ENCODE peak calls at places on chromosomes 7 and 10, in four cellular contexts. U is IMR-90, D is endothelial cell of umbilical vein, C is GM12878. E is an unnamed sample.

GRCh38 chr7:131619336-131620305 is 63.2 kb upstream of the PODXL start:
- DNase-seq in C (no peak), D (peak; percentile 42), U (peak; percentile 42), E (no peak)

GRCh38 chr10:78894841-78895195 is 173.9 kb upstream of the ZMIZ1 start:
- DNase-seq in D (no peak), C (no peak), U (no peak), E (no peak)

GRCh38 chr7:96026606-96027005 is 254.3 kb downstream of the DYNC1I1 start:
- DNase-seq in D (no peak), C (no peak), U (peak; percentile 62), E (no peak)

GRCh38 chr10:53808677-53809076 is 992.4 kb downstream of the PCDH15 start:
- DNase-seq in C (no peak), U (no peak), D (no peak), E (no peak)

GRCh38 chr7:105673367-105674188 is 92.3 kb upstream of the EFCAB10 start:
- DNase-seq in C (no peak), U (no peak), D (peak; percentile 21), E (no peak)

GRCh38 chr7:46146454-46147255 is 225.6 kb upstream of the IGFBP3 start:
- DNase-seq in D (no peak), U (peak; percentile 70), C (no peak), E (no peak)

GRCh38 chr7:155412416-155413253 is 45.3 kb upstream of the EN2 start:
- DNase-seq in U (peak; percentile 6), C (no peak), D (peak; percentile 23), E (peak; percentile 69)

GRCh38 chr10:122258136-122259074 is 12.7 kb upstream of the BTBD16 start:
- DNase-seq in C (no peak), U (peak; percentile 69), D (no peak), E (no peak)

GRCh38 chr7:29035044-29035740 is 77.1 kb upstream of the TRIL start:
- DNase-seq in C (no peak), U (peak; percentile 58), D (peak; percentile 91), E (no peak)

GRCh38 chr10:404341-404740 is 269.1 kb downstream of the ZMYND11 start:
- DNase-seq in D (no peak), C (no peak), U (peak; percentile 93), E (no peak)

GRCh38 chr7:101698964-101699363 is 69.9 kb upstream of the MYL10 start:
- DNase-seq in D (no peak), U (no peak), C (no peak), E (no peak)

GRCh38 chr10:79400567-79401004 is 44.8 kb downstream of the ZCCHC24 start:
- DNase-seq in C (no peak), D (no peak), U (no peak), E (peak; percentile 88)

GRCh38 chr7:40219917-40220316 is 85.1 kb downstream of the SUGCT start:
- DNase-seq in C (no peak), D (no peak), U (peak; percentile 71), E (no peak)

GRCh38 chr7:28237368-28237767 is 56.8 kb upstream of the JAZF1 start:
- DNase-seq in D (no peak), C (no peak), U (no peak), E (no peak)

GRCh38 chr10:90884414-90884813 is 12.6 kb downstream of the RPP30 start:
- DNase-seq in C (no peak), D (no peak), U (peak; percentile 41), E (no peak)

GRCh38 chr7:33444501-33444900 is 315.1 kb downstream of the BBS9 start:
- DNase-seq in C (no peak), U (peak; percentile 65), D (no peak), E (no peak)

GRCh38 chr10:33643042-33643441 is 308.6 kb upstream of the NRP1 start:
- DNase-seq in U (peak; percentile 87), D (no peak), C (no peak), E (no peak)

GRCh38 chr10:87659571-87660483 is at the start of gene PAPSS2:
- DNase-seq in C (no peak), U (peak; percentile 68), D (peak; percentile 72), E (no peak)

GRCh38 chr10:7626283-7626682 is 40.5 kb downstream of the ITIH5 start:
- DNase-seq in C (no peak), U (no peak), D (no peak), E (no peak)

GRCh38 chr7:156475179-156475578 is 165.4 kb upstream of the RNF32 start:
- DNase-seq in C (peak; percentile 16), D (no peak), U (no peak), E (no peak)

GRCh38 chr7:151863386-151864079 is 13.4 kb downstream of the PRKAG2 start:
- DNase-seq in D (no peak), U (no peak), C (no peak), E (no peak)

GRCh38 chr7:150656047-150656446 is 23.9 kb upstream of the GIMAP6 start:
- DNase-seq in D (no peak), U (no peak), C (no peak), E (no peak)

GRCh38 chr7:144814326-144814725 is 21.5 kb downstream of the TPK1 start:
- DNase-seq in C (no peak), U (no peak), D (peak; percentile 57), E (no peak)

GRCh38 chr7:39688611-39689485 is 65.5 kb downstream of the RALA start:
- DNase-seq in C (no peak), D (peak; percentile 63), U (no peak), E (no peak)

GRCh38 chr7:38502848-38503247 is 128.3 kb downstream of the AMPH start:
- DNase-seq in D (no peak), U (no peak), C (no peak), E (no peak)

GRCh38 chr10:68599754-68600040 is 39.6 kb downstream of the TET1 start:
- DNase-seq in U (no peak), D (no peak), C (no peak), E (no peak)

GRCh38 chr10:21368728-21369425 is 156.6 kb downstream of the SKIDA1 start:
- DNase-seq in C (no peak), D (peak; percentile 50), U (peak; percentile 23), E (no peak)

GRCh38 chr10:128278362-128278761 is 152.1 kb upstream of the MKI67 start:
- DNase-seq in D (no peak), C (no peak), U (no peak), E (no peak)

GRCh38 chr10:48343106-48343505 is 36.6 kb downstream of the MAPK8 start:
- DNase-seq in C (no peak), D (no peak), U (no peak), E (no peak)

GRCh38 chr10:32412499-32412853 is 33.5 kb upstream of the CCDC7 start:
- DNase-seq in D (no peak), C (no peak), U (peak; percentile 51), E (no peak)

GRCh38 chr10:78623577-78624215 is 445.1 kb upstream of the ZMIZ1 start:
- DNase-seq in U (peak; percentile 90), D (peak; percentile 11), C (no peak), E (no peak)

GRCh38 chr7:84058311-84059076 is 136.1 kb downstream of the SEMA3A start:
- DNase-seq in C (no peak), U (peak; percentile 79), D (peak; percentile 44), E (no peak)
- TF ChIP-seq FOS in C (no peak), U (no peak), D (no peak), E (no peak)

DNA sequence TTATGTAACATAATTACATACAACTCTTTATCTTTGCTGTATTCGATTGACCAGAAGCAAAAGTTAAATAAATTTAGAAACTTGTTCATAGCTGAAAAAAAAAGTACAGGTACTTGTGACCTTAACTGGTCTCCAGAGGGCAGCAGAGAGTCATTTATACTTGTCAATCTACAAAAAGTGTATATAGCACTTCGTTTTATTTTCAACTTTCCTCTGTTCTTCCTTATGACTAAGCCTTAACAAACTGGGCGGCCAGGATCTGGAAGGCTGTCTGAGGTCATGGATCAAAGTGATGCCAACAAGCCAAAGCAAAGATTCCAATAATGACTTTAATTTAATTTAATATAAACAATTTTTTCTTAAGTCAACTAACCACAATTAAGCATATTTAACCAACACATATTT is 29.8 kb downstream of the C10orf67 start:
- DNase-seq in C (peak; percentile 28), U (peak; percentile 88), D (peak; percentile 63), E (peak; percentile 27)
- TF ChIP-seq FOS in C (no peak), U (no peak), D (no peak), E (no peak)

DNA sequence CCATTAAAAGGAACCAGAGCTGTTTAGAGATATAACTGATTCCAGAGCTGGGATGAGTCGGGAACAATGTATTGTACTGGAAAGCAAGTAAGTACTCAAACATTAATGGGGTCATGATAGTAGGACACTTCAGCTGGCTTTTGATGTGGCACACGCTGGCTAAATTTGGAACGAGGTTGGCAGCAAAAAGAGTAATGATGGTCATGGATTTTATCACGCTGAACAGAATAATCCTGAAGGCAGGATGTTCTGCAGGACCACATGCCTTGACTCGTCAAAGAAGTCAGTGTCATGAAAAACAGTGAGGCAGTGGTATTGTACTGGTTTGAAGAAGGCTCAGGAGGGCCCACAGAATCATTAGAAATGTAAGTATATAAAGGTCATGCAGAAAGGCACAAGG is 220.3 kb downstream of the SNX13 start:
- DNase-seq in U (no peak), C (no peak), D (no peak), E (no peak)
- TF ChIP-seq FOS in U (no peak), C (no peak), D (no peak), E (no peak)

DNA sequence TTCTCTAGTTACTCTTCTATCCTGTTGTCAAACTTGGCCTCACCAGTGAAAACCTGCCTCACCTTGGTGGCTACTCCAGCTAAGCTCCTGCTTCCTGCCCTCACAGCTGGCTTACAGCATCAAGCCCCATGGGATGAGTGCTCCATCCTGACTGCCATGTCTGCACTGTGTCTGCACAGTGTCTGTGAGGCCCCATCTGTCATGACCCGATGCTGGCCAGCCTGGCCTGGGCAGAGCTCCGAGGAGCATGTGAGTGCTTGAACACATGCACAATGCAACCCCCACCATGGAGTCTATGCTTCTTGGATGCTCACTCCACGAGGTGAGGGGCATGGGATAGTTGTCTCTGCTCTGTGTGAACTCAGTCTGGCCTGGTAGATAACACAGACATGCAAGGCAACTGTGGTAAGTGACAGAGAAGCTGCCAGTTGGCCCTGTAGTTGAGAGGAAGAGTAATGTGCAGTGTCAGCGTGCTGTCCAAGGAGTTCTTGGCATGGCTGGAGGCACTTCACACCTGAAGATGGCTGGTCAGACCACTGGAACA is 207.1 kb upstream of the ZNF32 start:
- DNase-seq in U (no peak), C (no peak), D (no peak), E (no peak)
- TF ChIP-seq FOS in U (no peak), C (no peak), D (no peak), E (no peak)

E was measured in K562.